ENCODE peak calls at places on chromosomes 11 and 22, in five cellular contexts. E is foreskin keratinocyte, K is esophagus mucosa, N is left cardiac atrium, S is left lung. B is an unnamed sample.

GRCh38 chr22:25076281-25076680 is 123.4 kb upstream of the CRYBB3 start:
- ATAC-seq in E (no peak), S (no peak), N (peak), K (no peak), B (no peak)

GRCh38 chr11:118973985-118974384 is 2.4 kb downstream of the FOXR1 start:
- ATAC-seq in E (no peak), K (peak), N (no peak), S (peak), B (no peak)

GRCh38 chr11:27621440-27622161 is 78.7 kb downstream of the BDNF start:
- ATAC-seq in K (no peak), S (no peak), N (no peak), E (no peak), B (no peak)

GRCh38 chr11:111627591-111627990 is 25.3 kb downstream of the SIK2 start:
- ATAC-seq in S (no peak), N (peak), K (no peak), E (no peak), B (no peak)

GRCh38 chr11:72781313-72782080 is 12.3 kb downstream of the STARD10 start:
- ATAC-seq in N (peak), E (peak), S (peak), K (no peak), B (peak)

GRCh38 chr11:103863497-103863896 is 172.9 kb upstream of the DDI1 start:
- ATAC-seq in S (no peak), N (no peak), E (peak), K (no peak), B (no peak)

GRCh38 chr11:14411818-14412217 is 52.8 kb upstream of the RRAS2 start:
- ATAC-seq in E (peak), S (peak), K (peak), N (peak), B (no peak)

GRCh38 chr11:36130401-36130800 is 158.8 kb downstream of the COMMD9 start:
- ATAC-seq in N (no peak), K (no peak), E (peak), S (no peak), B (no peak)

GRCh38 chr11:103601230-103601846 is 435.1 kb upstream of the DDI1 start:
- ATAC-seq in N (peak), K (peak), E (peak), S (peak), B (peak)

GRCh38 chr22:48404004-48404403 is 1423.7 kb downstream of the BRD1 start:
- ATAC-seq in N (no peak), E (no peak), S (no peak), K (no peak), B (no peak)

GRCh38 chr22:17106161-17106784 is 14.9 kb downstream of the TMEM121B start:
- ATAC-seq in K (no peak), S (peak), N (no peak), E (no peak), B (no peak)

GRCh38 chr11:127157225-127157624 is 156.7 kb upstream of the KIRREL3 start:
- ATAC-seq in S (no peak), K (no peak), E (no peak), N (no peak), B (no peak)

GRCh38 chr11:122323754-122324421 is 207.9 kb upstream of the BLID start:
- ATAC-seq in K (no peak), E (no peak), S (no peak), N (no peak), B (no peak)

GRCh38 chr22:23305321-23305910 is 125.1 kb downstream of the BCR start:
- ATAC-seq in S (peak), K (peak), N (peak), E (no peak), B (no peak)

GRCh38 chr22:45763236-45763624 is 91.6 kb downstream of the ATXN10 start:
- ATAC-seq in E (no peak), K (no peak), S (peak), N (peak), B (no peak)

GRCh38 chr22:24983151-24983550 is 30.6 kb downstream of the KIAA1671 start:
- ATAC-seq in N (no peak), E (no peak), S (no peak), K (no peak), B (no peak)

GRCh38 chr22:32644252-32645100 is 157.0 kb upstream of the TIMP3 start:
- ATAC-seq in S (peak), E (peak), K (peak), N (peak), B (no peak)

GRCh38 chr11:128629516-128630106 is 42.3 kb upstream of the ETS1 start:
- ATAC-seq in S (no peak), K (no peak), N (no peak), E (no peak), B (no peak)

GRCh38 chr11:72613977-72614376 is 60.2 kb downstream of the PDE2A start:
- ATAC-seq in S (peak), E (no peak), N (no peak), K (peak), B (peak)

GRCh38 chr11:126104420-126104819 is 41.8 kb upstream of the CDON start:
- ATAC-seq in E (no peak), N (no peak), S (no peak), K (no peak), B (no peak)

GRCh38 chr22:37601540-37602442 is 6.8 kb upstream of the GGA1 start:
- ATAC-seq in E (no peak), K (peak), N (no peak), S (peak), B (peak)

GRCh38 chr22:43731986-43732385 is 80.1 kb downstream of the EFCAB6 start:
- ATAC-seq in E (no peak), S (no peak), N (no peak), K (no peak), B (no peak)

GRCh38 chr22:20259336-20259705 is 8.8 kb downstream of the RTN4R start:
- ATAC-seq in E (no peak), N (no peak), K (no peak), S (no peak), B (no peak)

GRCh38 chr22:23901600-23901999 is 7.4 kb downstream of the MIF start:
- ATAC-seq in E (no peak), S (no peak), K (no peak), N (no peak), B (no peak)

GRCh38 chr11:725624-726202 is 19.7 kb downstream of the EPS8L2 start:
- ATAC-seq in E (no peak), N (no peak), K (no peak), S (no peak), B (no peak)

GRCh38 chr11:30282289-30282631 is 40.6 kb upstream of the ARL14EP start:
- ATAC-seq in K (peak), S (no peak), E (no peak), N (no peak), B (peak)

GRCh38 chr11:106989056-106989455 is 29.2 kb downstream of the GUCY1A2 start:
- ATAC-seq in K (no peak), N (no peak), S (no peak), E (no peak), B (no peak)

GRCh38 chr11:65741185-65741584 is 20.6 kb upstream of the RNASEH2C start:
- ATAC-seq in N (no peak), S (no peak), K (no peak), E (no peak), B (no peak)